ENCODE peak calls at places on chromosomes 11 and 22, in four cellular contexts. One of them, this sample, is unnamed.

GRCh38 chr22:50184541-50185383 is 951 bp upstream of the TRABD start:
- DNase-seq in transverse colon: no peak
- DNase-seq in IMR-90: no peak
- DNase-seq in body of pancreas: peak
- DNase-seq in this sample: no peak

GRCh38 chr11:106888386-106888785 is 129.9 kb downstream of the GUCY1A2 start:
- DNase-seq in transverse colon: no peak
- DNase-seq in body of pancreas: no peak
- DNase-seq in IMR-90: no peak
- DNase-seq in this sample: no peak

GRCh38 chr22:41668971-41669911 is 19.4 kb downstream of the SNU13 start:
- DNase-seq in transverse colon: no peak
- DNase-seq in IMR-90: peak
- DNase-seq in body of pancreas: no peak
- DNase-seq in this sample: no peak

GRCh38 chr11:1234054-1234720 is 11.3 kb downstream of the MUC5B start:
- DNase-seq in body of pancreas: peak
- DNase-seq in IMR-90: no peak
- DNase-seq in transverse colon: peak
- DNase-seq in this sample: no peak

GRCh38 chr11:116478205-116478604 is 294.6 kb downstream of the BUD13 start:
- DNase-seq in IMR-90: no peak
- DNase-seq in transverse colon: no peak
- DNase-seq in body of pancreas: no peak
- DNase-seq in this sample: no peak

GRCh38 chr11:38043060-38043459 is 1445.0 kb upstream of the RAG2 start:
- DNase-seq in IMR-90: no peak
- DNase-seq in transverse colon: no peak
- DNase-seq in body of pancreas: no peak
- DNase-seq in this sample: no peak

GRCh38 chr11:10302744-10303557 is 1.9 kb upstream of the ADM start:
- DNase-seq in transverse colon: peak
- DNase-seq in IMR-90: peak
- DNase-seq in body of pancreas: peak
- DNase-seq in this sample: peak

GRCh38 chr11:61377461-61378160 is 14.8 kb upstream of the TMEM216 start:
- DNase-seq in body of pancreas: no peak
- DNase-seq in IMR-90: peak
- DNase-seq in transverse colon: no peak
- DNase-seq in this sample: no peak

GRCh38 chr11:921921-922678 is 3.6 kb upstream of the AP2A2 start:
- DNase-seq in IMR-90: no peak
- DNase-seq in transverse colon: no peak
- DNase-seq in body of pancreas: no peak
- DNase-seq in this sample: peak

GRCh38 chr11:15232496-15232895 is 117.8 kb downstream of the INSC start:
- DNase-seq in IMR-90: no peak
- DNase-seq in transverse colon: no peak
- DNase-seq in body of pancreas: no peak
- DNase-seq in this sample: no peak

GRCh38 chr11:72326151-72326842 is 82.3 kb upstream of the PHOX2A start:
- DNase-seq in body of pancreas: no peak
- DNase-seq in IMR-90: peak
- DNase-seq in transverse colon: no peak
- DNase-seq in this sample: peak

GRCh38 chr11:115408036-115408911 is 95.9 kb downstream of the CADM1 start:
- DNase-seq in body of pancreas: no peak
- DNase-seq in transverse colon: no peak
- DNase-seq in IMR-90: peak
- DNase-seq in this sample: no peak

GRCh38 chr11:64583296-64584262 is 7.4 kb upstream of the SLC22A12 start:
- DNase-seq in body of pancreas: peak
- DNase-seq in transverse colon: no peak
- DNase-seq in IMR-90: no peak
- DNase-seq in this sample: no peak

GRCh38 chr11:2574043-2574552 is 125.7 kb downstream of the KCNQ1OT1 start:
- DNase-seq in IMR-90: no peak
- DNase-seq in body of pancreas: peak
- DNase-seq in transverse colon: peak
- DNase-seq in this sample: no peak

GRCh38 chr11:128835741-128836410 is 31.2 kb downstream of the KCNJ1 start:
- DNase-seq in transverse colon: no peak
- DNase-seq in IMR-90: no peak
- DNase-seq in body of pancreas: no peak
- DNase-seq in this sample: no peak

GRCh38 chr11:130693543-130693942 is 222.7 kb downstream of the SNX19 start:
- DNase-seq in transverse colon: no peak
- DNase-seq in IMR-90: no peak
- DNase-seq in body of pancreas: no peak
- DNase-seq in this sample: no peak

GRCh38 chr11:108965602-108966001 is 300.7 kb downstream of the DDX10 start:
- DNase-seq in body of pancreas: no peak
- DNase-seq in transverse colon: no peak
- DNase-seq in IMR-90: peak
- DNase-seq in this sample: no peak

GRCh38 chr11:61129608-61130523 is 27.6 kb downstream of the CD5 start:
- DNase-seq in IMR-90: peak
- DNase-seq in body of pancreas: peak
- DNase-seq in transverse colon: peak
- DNase-seq in this sample: no peak

DNA sequence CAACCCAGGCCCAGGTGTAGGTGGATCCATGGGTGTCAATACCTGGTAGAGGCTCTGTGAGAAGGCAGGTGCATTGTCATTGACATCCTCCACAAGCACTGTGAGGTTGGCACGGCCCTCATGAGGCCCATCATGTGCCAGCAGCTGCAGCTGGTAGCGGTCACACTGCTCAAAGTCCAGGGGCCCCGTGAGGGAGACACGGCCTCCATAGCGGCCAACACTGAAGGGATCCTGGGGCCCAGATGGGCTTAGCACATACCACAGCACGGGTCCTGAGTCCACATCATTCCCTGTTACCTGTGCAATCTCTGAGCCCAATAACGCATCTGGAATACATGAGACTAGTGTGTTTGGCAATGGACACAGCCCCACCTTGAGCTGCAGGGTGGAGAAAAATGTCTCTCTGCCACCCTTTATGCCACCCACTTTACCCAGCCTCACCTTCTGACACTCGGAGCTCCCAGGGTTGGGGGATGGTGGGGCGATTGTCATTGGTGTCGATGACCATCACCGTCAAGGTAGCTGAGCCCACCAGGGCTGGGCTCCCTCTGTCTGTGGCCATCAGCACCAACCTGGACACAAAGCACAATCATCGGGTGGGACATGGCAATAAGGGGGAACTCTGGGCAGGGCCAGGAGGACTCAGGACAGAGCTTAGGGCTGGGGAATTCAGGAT is 6.1 kb upstream of the TPP1 start:
- DNase-seq in IMR-90: no peak
- DNase-seq in body of pancreas: peak
- DNase-seq in transverse colon: no peak
- DNase-seq in this sample: no peak
- TF ChIP-seq POLR2A in IMR-90: no peak
- TF ChIP-seq POLR2A in body of pancreas: no peak
- TF ChIP-seq POLR2A in transverse colon: no peak
- TF ChIP-seq POLR2A in this sample: no peak

GRCh38 chr22:37019309-37020191 is at the start of the genes MPST and TST:
- DNase-seq in body of pancreas: peak
- DNase-seq in transverse colon: peak
- DNase-seq in IMR-90: peak
- DNase-seq in this sample: peak
- TF ChIP-seq POLR2A in body of pancreas: peak
- TF ChIP-seq POLR2A in transverse colon: peak
- TF ChIP-seq POLR2A in IMR-90: peak
- TF ChIP-seq POLR2A in this sample: peak

GRCh38 chr11:67120881-67121710 is 2.0 kb downstream of the KDM2A start:
- DNase-seq in IMR-90: peak
- DNase-seq in body of pancreas: peak
- DNase-seq in transverse colon: peak
- DNase-seq in this sample: peak
- TF ChIP-seq POLR2A in IMR-90: no peak
- TF ChIP-seq POLR2A in body of pancreas: no peak
- TF ChIP-seq POLR2A in transverse colon: peak
- TF ChIP-seq POLR2A in this sample: no peak

DNA sequence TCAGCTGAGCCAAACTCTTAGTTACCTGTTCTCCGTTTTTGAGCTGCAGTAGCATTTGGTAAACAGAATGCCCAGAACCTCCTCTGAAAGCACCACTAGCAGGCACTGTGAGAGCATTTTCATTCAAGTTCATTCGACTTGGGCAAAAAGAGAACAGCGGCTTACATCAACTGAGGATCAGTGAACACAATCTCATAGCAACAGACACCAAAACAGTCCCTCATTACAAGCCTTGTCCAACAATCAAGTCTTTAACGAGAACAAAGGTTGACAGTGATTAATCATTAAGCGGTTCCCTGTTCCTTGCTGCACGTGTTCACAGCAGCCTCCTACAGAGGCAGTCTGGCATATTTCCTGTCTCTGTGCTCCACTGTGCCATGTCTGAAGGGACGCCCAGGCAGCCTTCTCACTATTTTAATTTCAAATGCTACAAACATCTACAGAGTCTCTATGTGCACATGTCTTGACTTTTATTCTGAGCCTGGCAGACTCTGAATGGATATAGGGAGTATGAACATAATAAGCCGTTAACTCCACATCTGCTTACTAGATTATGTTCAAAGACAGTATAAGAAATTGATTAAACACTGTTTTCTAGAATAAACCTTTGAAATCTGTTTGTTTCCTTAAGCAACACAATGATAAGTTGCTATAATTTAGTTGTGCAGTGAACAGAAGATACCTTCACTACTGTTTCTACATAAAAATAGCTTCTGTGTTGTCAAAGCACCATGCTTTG is 88.3 kb upstream of the MTMR2 start:
- DNase-seq in IMR-90: peak
- DNase-seq in transverse colon: peak
- DNase-seq in body of pancreas: peak
- DNase-seq in this sample: peak
- TF ChIP-seq POLR2A in IMR-90: no peak
- TF ChIP-seq POLR2A in transverse colon: no peak
- TF ChIP-seq POLR2A in body of pancreas: no peak
- TF ChIP-seq POLR2A in this sample: no peak

GRCh38 chr11:19751055-19751454 is 38.4 kb downstream of the NAV2 start:
- DNase-seq in body of pancreas: no peak
- DNase-seq in transverse colon: no peak
- DNase-seq in IMR-90: no peak
- DNase-seq in this sample: no peak
- TF ChIP-seq POLR2A in body of pancreas: no peak
- TF ChIP-seq POLR2A in transverse colon: no peak
- TF ChIP-seq POLR2A in IMR-90: no peak
- TF ChIP-seq POLR2A in this sample: no peak

GRCh38 chr22:28736296-28737155 is 5.1 kb downstream of the CHEK2 start:
- DNase-seq in body of pancreas: no peak
- DNase-seq in transverse colon: no peak
- DNase-seq in IMR-90: no peak
- DNase-seq in this sample: peak

GRCh38 chr22:28743852-28744251 is 2.0 kb downstream of the HSCB start:
- DNase-seq in transverse colon: no peak
- DNase-seq in body of pancreas: no peak
- DNase-seq in IMR-90: no peak
- DNase-seq in this sample: no peak

GRCh38 chr22:28741200-28741757 is 341 bp downstream of the CHEK2 start:
- DNase-seq in transverse colon: no peak
- DNase-seq in body of pancreas: no peak
- DNase-seq in IMR-90: no peak
- DNase-seq in this sample: no peak

GRCh38 chr22:28742562-28742962 is 723 bp downstream of the HSCB start:
- DNase-seq in transverse colon: no peak
- DNase-seq in body of pancreas: no peak
- DNase-seq in IMR-90: no peak
- DNase-seq in this sample: no peak

DNA sequence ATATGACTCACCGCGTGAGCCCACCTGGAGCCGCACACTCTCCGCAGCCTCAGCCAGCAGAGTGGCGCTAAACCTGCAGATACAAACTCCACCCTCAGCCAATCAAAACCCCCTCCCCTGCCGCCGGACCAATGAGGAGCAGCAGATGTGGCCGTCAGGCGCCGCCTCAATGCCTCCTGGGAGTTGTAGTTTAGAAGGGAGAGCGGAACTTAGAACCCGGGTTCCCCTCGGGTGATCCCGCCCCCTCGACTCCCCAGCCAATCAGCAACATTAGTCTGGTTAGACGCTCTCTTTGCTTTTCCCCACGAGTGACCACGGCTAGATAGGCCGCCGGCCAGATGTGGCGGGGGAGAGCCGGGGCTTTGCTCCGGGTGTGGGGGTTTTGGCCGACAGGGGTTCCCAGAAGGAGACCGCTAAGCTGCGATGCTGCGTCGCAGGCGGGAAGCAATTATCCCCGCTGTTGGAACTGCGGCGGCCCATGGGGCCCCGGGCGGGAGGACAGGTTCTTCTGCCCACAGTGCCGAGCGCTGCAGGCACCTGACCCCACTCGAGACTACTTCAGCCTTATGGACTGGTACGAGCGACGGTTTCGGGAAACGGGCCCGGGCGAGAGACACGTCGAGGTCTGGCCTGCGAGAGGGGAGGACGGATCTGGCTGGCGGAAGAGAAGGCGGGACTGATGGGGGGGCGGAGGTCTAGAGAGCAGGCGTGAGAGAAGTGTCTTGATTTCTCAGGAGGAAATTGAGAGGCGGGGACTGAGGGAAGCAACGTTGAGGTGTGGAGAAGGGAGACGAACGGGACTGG is at the start of the genes CHEK2 and HSCB:
- DNase-seq in IMR-90: peak
- DNase-seq in transverse colon: peak
- DNase-seq in body of pancreas: peak
- DNase-seq in this sample: peak
- TF ChIP-seq POLR2A in IMR-90: peak
- TF ChIP-seq POLR2A in transverse colon: peak
- TF ChIP-seq POLR2A in body of pancreas: peak
- TF ChIP-seq POLR2A in this sample: peak

DNA sequence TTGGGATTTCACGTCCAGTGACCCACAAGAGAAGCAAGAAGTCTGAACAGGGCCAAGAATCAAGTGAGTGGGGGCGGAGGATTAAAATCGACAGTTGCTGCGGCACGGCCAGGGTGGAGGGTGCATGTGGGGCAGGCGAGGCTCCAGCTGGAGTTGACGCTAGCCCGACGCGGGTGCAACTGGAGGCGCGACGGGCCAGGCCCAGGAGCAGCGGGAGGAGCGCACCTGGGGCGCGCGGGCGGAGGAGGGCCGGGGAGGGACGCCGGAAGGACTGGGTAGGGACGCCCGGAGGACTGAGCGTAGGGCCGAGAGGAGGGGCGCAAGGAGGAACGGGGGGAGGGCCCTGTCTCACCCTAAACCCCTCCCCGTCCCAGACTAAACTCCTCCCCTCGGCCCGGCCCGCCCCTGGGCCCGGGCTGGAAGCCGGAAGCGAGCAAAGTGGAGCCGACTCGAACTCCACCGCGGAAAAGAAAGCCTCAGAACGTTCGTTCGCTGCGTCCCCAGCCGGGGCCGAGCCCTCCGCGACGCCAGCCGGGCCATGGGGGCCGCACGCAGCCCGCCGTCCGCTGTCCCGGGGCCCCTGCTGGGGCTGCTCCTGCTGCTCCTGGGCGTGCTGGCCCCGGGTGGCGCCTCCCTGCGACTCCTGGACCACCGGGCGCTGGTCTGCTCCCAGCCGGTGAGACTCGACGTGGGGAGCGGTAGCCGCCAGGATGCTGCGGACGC is at the start of gene IL17RA:
- DNase-seq in transverse colon: peak
- DNase-seq in body of pancreas: peak
- DNase-seq in IMR-90: peak
- DNase-seq in this sample: peak
- TF ChIP-seq POLR2A in transverse colon: peak
- TF ChIP-seq POLR2A in body of pancreas: peak
- TF ChIP-seq POLR2A in IMR-90: peak
- TF ChIP-seq POLR2A in this sample: peak